ENCODE peak calls at places on chromosomes 16 and 17, in nine cellular contexts. M is retina; H is NCI-H510A treated with DMSO at 0.1 percent for 48 hours; D is activated CD4-positive, alpha-beta T cell treated with anti-CD3 and anti-CD28 coated beads for 4 hours; L is T-helper 2 cell; Q is NCI-H345; A is transverse colon; B is AG09319; J is stimulated activated CD8-positive, alpha-beta memory T cell treated with anti-CD3 and anti-CD28 coated beads, Interleukin-2, amount 100 ng/mL, for 48 hours. K is an unnamed sample.

GRCh38 chr16:11796227-11797165 is 562 bp downstream of the ZC3H7A start:
- DNase-seq in J (no peak), Q (peak; percentile 12), M (peak; percentile 77), H (no peak), L (no peak), D (no peak), A (peak; percentile 68), B (no peak), K (peak; percentile 35)

GRCh38 chr16:83843657-83844056 is 35.9 kb downstream of the HSBP1 start:
- DNase-seq in M (no peak), J (no peak), L (no peak), B (no peak), Q (no peak), D (no peak), H (no peak), A (no peak), K (no peak)

GRCh38 chr17:76048711-76049110 is 21.6 kb upstream of the EVPL start:
- DNase-seq in D (no peak), B (no peak), H (no peak), Q (no peak), M (no peak), L (no peak), A (no peak), J (no peak), K (no peak)

GRCh38 chr17:37160940-37161339 is 212.2 kb downstream of the AATF start:
- DNase-seq in M (no peak), L (no peak), B (no peak), A (no peak), Q (no peak), D (no peak), J (no peak), H (no peak), K (no peak)

GRCh38 chr16:19429271-19429670 is 11.6 kb downstream of the TMC5 start:
- DNase-seq in B (no peak), D (no peak), M (no peak), A (no peak), H (peak; percentile 62), J (no peak), L (no peak), Q (peak; percentile 22), K (no peak)

GRCh38 chr16:49513040-49513439 is 139.4 kb downstream of the C16orf78 start:
- DNase-seq in L (no peak), H (peak; percentile 3), B (no peak), A (no peak), M (no peak), Q (no peak), J (no peak), D (no peak), K (no peak)

GRCh38 chr17:36142230-36142629 is 34.2 kb downstream of the TBC1D3B start:
- DNase-seq in M (no peak), A (peak; percentile 34), L (no peak), H (no peak), B (no peak), D (no peak), J (no peak), Q (no peak), K (no peak)

GRCh38 chr16:86227801-86228200 is 282.5 kb upstream of the FOXF1 start:
- DNase-seq in A (no peak), Q (no peak), H (no peak), B (peak; percentile 77), L (no peak), M (no peak), D (no peak), J (no peak), K (no peak)

GRCh38 chr17:29561541-29562517 is 5.0 kb downstream of the ABHD15 start:
- DNase-seq in J (no peak), Q (no peak), B (no peak), H (no peak), D (no peak), A (peak; percentile 57), L (no peak), M (no peak), K (no peak)

GRCh38 chr16:88758227-88758943 is 26.6 kb downstream of the PIEZO1 start:
- DNase-seq in D (no peak), A (no peak), M (no peak), J (no peak), B (no peak), L (no peak), H (no peak), Q (peak; percentile 7), K (no peak)